ENCODE peak calls at places on chromosomes 7 and 10, in eight cellular contexts. G is A673, R is tibial nerve, V is left ventricle myocardium inferior, X is PC-3, Q is heart left ventricle, H is RWPE2, T is testis. O is an unnamed sample. For H3K27me3, the result is how much of the 10 kb centered on the place peaks cover.

GRCh38 chr7:51592822-51593221 is 276.2 kb upstream of the COBL start:
- DNase-seq in H (no peak), V (no peak), R (no peak), X (no peak), G (no peak), Q (no peak), T (no peak), O (no peak)

GRCh38 chr7:47587389-47587788 is 5.5 kb upstream of the TNS3 start:
- DNase-seq in Q (no peak), V (no peak), H (no peak), X (peak), G (no peak), R (no peak), T (no peak), O (no peak)

GRCh38 chr10:59774451-59774850 is 21.2 kb upstream of the MRLN start:
- DNase-seq in T (no peak), V (no peak), H (no peak), Q (no peak), R (no peak), G (no peak), X (no peak), O (no peak)

GRCh38 chr7:158351481-158351880 is 236.1 kb downstream of the PTPRN2 start:
- DNase-seq in Q (no peak), R (no peak), V (no peak), T (peak), H (no peak), G (no peak), X (no peak), O (no peak)

GRCh38 chr7:102044984-102045673 is 227.7 kb downstream of the CUX1 start:
- DNase-seq in V (peak), G (peak), T (peak), R (no peak), H (no peak), X (no peak), Q (no peak), O (no peak)

GRCh38 chr10:5043716-5044115 is 40.1 kb upstream of the AKR1C2 start:
- DNase-seq in Q (no peak), X (no peak), T (no peak), G (peak), H (no peak), V (no peak), R (no peak), O (no peak)

GRCh38 chr7:44293561-44294324 is 31.7 kb downstream of the CAMK2B start:
- DNase-seq in V (peak), H (no peak), T (peak), Q (peak), R (peak), G (no peak), X (no peak), O (no peak)

GRCh38 chr10:88118769-88119559 is 255.5 kb downstream of the PTEN start:
- DNase-seq in G (no peak), V (no peak), Q (no peak), R (no peak), H (no peak), T (no peak), X (no peak), O (no peak)

GRCh38 chr7:34158311-34158710 is 253.0 kb downstream of the BMPER start:
- DNase-seq in Q (no peak), H (no peak), T (no peak), V (peak), G (no peak), X (no peak), R (peak), O (no peak)

GRCh38 chr10:43160919-43161251 is 22.6 kb downstream of the CSGALNACT2 start:
- DNase-seq in Q (no peak), H (no peak), V (no peak), R (no peak), T (no peak), G (no peak), X (no peak), O (no peak)

GRCh38 chr10:63446716-63447440 is 18.9 kb downstream of the JMJD1C start:
- DNase-seq in G (no peak), T (no peak), X (no peak), R (no peak), H (no peak), V (no peak), Q (no peak), O (no peak)

GRCh38 chr7:117324940-117325339 is 2.1 kb upstream of the WNT2 start:
- DNase-seq in V (no peak), H (no peak), G (no peak), X (no peak), Q (no peak), R (no peak), T (no peak), O (no peak)

GRCh38 chr10:132117636-132118190 is 52.0 kb downstream of the JAKMIP3 start:
- DNase-seq in X (no peak), H (no peak), R (no peak), Q (peak), G (no peak), V (peak), T (no peak), O (no peak)

GRCh38 chr10:78952686-78953085 is 116.1 kb upstream of the ZMIZ1 start:
- DNase-seq in V (peak), X (no peak), G (no peak), Q (no peak), H (no peak), T (peak), R (peak), O (no peak)

GRCh38 chr7:101650579-101651081 is 21.5 kb upstream of the MYL10 start:
- DNase-seq in H (no peak), V (no peak), X (peak), G (no peak), Q (no peak), T (no peak), R (no peak), O (no peak)

GRCh38 chr10:71623098-71623985 is 96.2 kb downstream of the C10orf105 start:
- DNase-seq in H (no peak), T (peak), G (peak), Q (no peak), X (peak), V (no peak), R (no peak), O (no peak)

GRCh38 chr10:5609952-5610616 is 56.3 kb downstream of the ASB13 start:
- DNase-seq in R (no peak), H (no peak), V (no peak), X (peak), Q (peak), G (no peak), T (no peak), O (no peak)

GRCh38 chr10:127298396-127298795 is 102.0 kb upstream of the INSYN2A start:
- DNase-seq in T (no peak), R (no peak), Q (no peak), G (no peak), V (no peak), H (no peak), X (no peak), O (no peak)

GRCh38 chr7:37541810-37542443 is 93.3 kb upstream of the ELMO1 start:
- DNase-seq in Q (no peak), R (no peak), H (no peak), T (no peak), G (no peak), X (no peak), V (no peak), O (no peak)

GRCh38 chr7:13042605-13043236 is 355.3 kb downstream of the ARL4A start:
- DNase-seq in X (peak), H (no peak), T (no peak), Q (no peak), R (no peak), V (no peak), G (no peak), O (no peak)

GRCh38 chr10:14220026-14220425 is 110.7 kb downstream of the FRMD4A start:
- DNase-seq in Q (no peak), T (no peak), R (no peak), X (no peak), H (no peak), G (no peak), V (no peak), O (no peak)

GRCh38 chr10:77069020-77069419 is 568.6 kb downstream of the KCNMA1 start:
- DNase-seq in T (no peak), G (no peak), H (no peak), R (no peak), Q (no peak), X (no peak), V (no peak), O (no peak)

GRCh38 chr7:100111156-100111555 is 8.0 kb downstream of the TAF6 start:
- DNase-seq in Q (no peak), X (no peak), G (no peak), V (no peak), H (no peak), R (no peak), T (no peak), O (no peak)

GRCh38 chr7:128434413-128435310 is 21.0 kb upstream of the HILPDA start:
- DNase-seq in V (no peak), R (no peak), X (peak), G (no peak), H (no peak), T (no peak), Q (no peak), O (no peak)

GRCh38 chr10:87767253-87767652 is 50.8 kb downstream of the ATAD1 start:
- DNase-seq in Q (no peak), H (no peak), V (no peak), R (no peak), X (peak), G (peak), T (no peak), O (no peak)

GRCh38 chr10:60611291-60611747 is 167.0 kb upstream of the CDK1 start:
- DNase-seq in X (peak), G (peak), Q (no peak), R (no peak), H (peak), T (no peak), V (no peak), O (no peak)

GRCh38 chr7:91005024-91005423 is 259.2 kb upstream of the FZD1 start:
- DNase-seq in Q (peak), H (no peak), T (no peak), G (peak), X (no peak), R (no peak), V (no peak), O (no peak)

GRCh38 chr7:73832806-73833205 is 2.0 kb downstream of the CLDN4 start:
- DNase-seq in Q (no peak), V (no peak), H (no peak), X (peak), R (no peak), T (no peak), G (no peak), O (no peak)

GRCh38 chr10:114684085-114684821 is 26.2 kb upstream of the ABLIM1 start:
- DNase-seq in V (peak), G (peak), T (no peak), X (peak), R (no peak), H (no peak), Q (peak), O (no peak)

GRCh38 chr7:54419209-54419608 is 123.0 kb upstream of the VSTM2A start:
- DNase-seq in V (no peak), X (no peak), H (no peak), G (no peak), Q (peak), T (no peak), R (no peak), O (no peak)

GRCh38 chr10:118520116-118520742 is 75.2 kb downstream of the PRLHR start:
- DNase-seq in V (no peak), H (no peak), T (no peak), G (no peak), R (no peak), Q (no peak), X (no peak), O (no peak)

GRCh38 chr10:102287991-102288390 is 42.7 kb downstream of the GBF1 start:
- DNase-seq in R (no peak), G (no peak), T (no peak), V (no peak), X (no peak), H (no peak), Q (no peak), O (no peak)

GRCh38 chr10:1180071-1180730 is 124.0 kb downstream of the WDR37 start:
- DNase-seq in H (no peak), Q (peak), V (no peak), X (no peak), G (no peak), R (no peak), T (no peak), O (no peak)

DNA sequence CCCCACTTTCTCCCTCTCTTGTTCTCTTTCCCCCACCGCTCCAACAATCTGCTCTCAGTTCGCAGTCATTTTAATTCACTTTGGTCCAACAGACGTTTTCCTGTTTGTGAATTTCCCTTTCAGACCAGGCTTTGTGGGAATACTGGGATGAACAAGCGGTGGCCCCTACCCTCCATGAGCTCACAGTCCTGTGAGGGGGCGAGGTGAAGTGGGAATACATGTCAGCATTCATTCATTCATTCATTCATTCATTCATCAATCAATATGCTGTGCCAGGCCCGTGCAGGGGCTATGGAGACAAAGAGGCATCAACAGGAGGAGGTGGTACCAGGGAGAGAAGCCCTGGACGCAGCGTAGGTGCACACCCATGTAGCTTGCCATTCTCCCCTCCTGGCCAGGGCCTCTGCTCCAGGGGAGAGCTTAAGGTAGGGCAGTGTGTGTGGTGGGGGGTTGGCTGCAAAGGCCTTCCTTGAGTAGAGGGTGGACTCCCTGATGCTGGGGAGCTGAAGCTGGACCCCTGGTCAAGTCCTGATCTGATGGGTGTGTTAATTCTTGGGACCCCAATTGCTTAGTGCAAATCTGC is 16.1 kb downstream of the PRF1 start:
- DNase-seq in X (no peak), V (no peak), Q (no peak), G (no peak), T (no peak), R (no peak), H (no peak), O (no peak)
- H3K27me3 ChIP-seq in X (under half), V (under half), Q (under half), G (under half), T (under half), R (under half), H (under half), O (under half)

GRCh38 chr7:42135728-42136127 is 101.3 kb downstream of the GLI3 start:
- DNase-seq in Q (no peak), H (no peak), T (no peak), G (no peak), V (no peak), R (no peak), X (no peak), O (no peak)

GRCh38 chr7:42137941-42138340 is 99.1 kb downstream of the GLI3 start:
- DNase-seq in Q (no peak), G (no peak), H (no peak), X (no peak), T (no peak), R (no peak), V (no peak), O (no peak)

GRCh38 chr7:42137431-42137830 is 99.6 kb downstream of the GLI3 start:
- DNase-seq in G (no peak), V (no peak), H (no peak), Q (no peak), X (no peak), R (no peak), T (no peak), O (no peak)

GRCh38 chr7:42139751-42140150 is 97.3 kb downstream of the GLI3 start:
- DNase-seq in Q (no peak), H (no peak), V (no peak), X (no peak), R (no peak), T (no peak), G (no peak), O (no peak)

GRCh38 chr7:42138691-42139090 is 98.3 kb downstream of the GLI3 start:
- DNase-seq in H (no peak), V (no peak), Q (no peak), R (no peak), G (no peak), T (no peak), X (no peak), O (no peak)
- TF ChIP-seq CTCF in H (no peak), V (no peak), Q (no peak), R (no peak), G (peak), T (no peak), X (no peak), O (no peak)

GRCh38 chr10:24241536-24241935 is 32.6 kb downstream of the KIAA1217 start:
- DNase-seq in V (no peak), R (no peak), H (no peak), Q (no peak), T (no peak), G (no peak), X (no peak), O (no peak)

GRCh38 chr10:24237801-24238390 is 29.0 kb downstream of the KIAA1217 start:
- DNase-seq in V (no peak), T (peak), R (no peak), Q (no peak), X (no peak), G (no peak), H (no peak), O (no peak)

GRCh38 chr10:24240001-24240751 is 31.2 kb downstream of the KIAA1217 start:
- DNase-seq in T (no peak), V (no peak), Q (no peak), G (peak), H (no peak), R (no peak), X (no peak), O (no peak)

GRCh38 chr10:24238527-24239247 is 29.7 kb downstream of the KIAA1217 start:
- DNase-seq in T (no peak), Q (no peak), R (no peak), X (peak), G (no peak), H (no peak), V (no peak), O (no peak)

GRCh38 chr10:24239289-24239688 is 30.4 kb downstream of the KIAA1217 start:
- DNase-seq in V (no peak), T (no peak), Q (no peak), R (no peak), X (no peak), G (no peak), H (no peak), O (no peak)
- H3K4me3 ChIP-seq in V (no peak), T (no peak), Q (no peak), R (peak), X (no peak), G (no peak), H (peak), O (no peak)

GRCh38 chr10:8981277-8981676 is 926.8 kb downstream of the GATA3 start:
- DNase-seq in V (no peak), R (no peak), H (no peak), Q (no peak), G (no peak), X (no peak), T (no peak), O (no peak)
- H3K27me3 ChIP-seq in V (under half), R (under half), H (under half), Q (under half), G (under half), X (under half), T (under half), O (under half)

GRCh38 chr7:97872025-97872669 is at the start of gene ASNS:
- DNase-seq in T (peak), R (peak), Q (peak), X (peak), H (peak), V (peak), G (peak), O (peak)
- TF ChIP-seq CTCF in T (no peak), R (no peak), Q (no peak), X (no peak), H (no peak), V (no peak), G (no peak), O (no peak)

DNA sequence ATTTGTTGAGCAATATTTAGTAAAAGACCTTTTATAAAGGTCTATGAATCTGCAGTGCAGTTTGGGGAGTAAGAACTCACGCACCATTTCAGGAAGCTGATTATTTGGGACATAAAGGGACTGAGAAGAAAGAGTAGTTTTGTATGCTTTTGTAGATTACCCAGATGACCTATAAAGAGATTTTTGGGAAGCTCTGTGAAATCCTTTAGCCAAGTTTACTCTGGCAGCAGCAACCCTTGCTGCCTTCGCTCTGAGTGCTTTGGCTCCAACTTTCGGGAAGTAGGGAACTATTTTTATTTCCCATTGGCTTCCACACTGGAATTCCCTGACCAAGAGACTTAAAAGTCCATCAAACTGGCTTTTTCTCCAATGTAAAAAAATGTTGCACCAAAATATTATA is 1110.1 kb upstream of the PHF14 start:
- DNase-seq in Q (no peak), T (no peak), X (no peak), V (no peak), R (no peak), G (no peak), H (no peak), O (no peak)
- H3K4me3 ChIP-seq in Q (no peak), T (no peak), X (no peak), V (no peak), R (no peak), G (no peak), H (no peak), O (no peak)

GRCh38 chr10:101116754-101117153 is 14.3 kb upstream of the TLX1 start:
- DNase-seq in G (no peak), V (no peak), H (no peak), R (no peak), X (no peak), T (no peak), Q (no peak), O (no peak)
- H3K27me3 ChIP-seq in G (under half), V (half or more), H (under half), R (half or more), X (under half), T (under half), Q (half or more), O (under half)

GRCh38 chr7:27167916-27168264 is 2.6 kb upstream of the HOXA9 start:
- DNase-seq in X (peak), H (no peak), R (no peak), Q (no peak), T (no peak), G (no peak), V (no peak), O (no peak)

GRCh38 chr7:27166475-27167169 is 1.3 kb upstream of the HOXA9 start:
- DNase-seq in Q (peak), H (no peak), X (peak), G (no peak), V (peak), T (no peak), R (no peak), O (no peak)

GRCh38 chr7:27167170-27167505 is 1.8 kb upstream of the HOXA9 start:
- DNase-seq in G (no peak), T (no peak), V (peak), Q (peak), R (no peak), H (no peak), X (peak), O (no peak)

GRCh38 chr7:27169658-27170493 is 4.2 kb downstream of the HOXA10 start:
- DNase-seq in H (peak), V (peak), X (peak), Q (peak), G (no peak), T (no peak), R (peak), O (no peak)

DNA sequence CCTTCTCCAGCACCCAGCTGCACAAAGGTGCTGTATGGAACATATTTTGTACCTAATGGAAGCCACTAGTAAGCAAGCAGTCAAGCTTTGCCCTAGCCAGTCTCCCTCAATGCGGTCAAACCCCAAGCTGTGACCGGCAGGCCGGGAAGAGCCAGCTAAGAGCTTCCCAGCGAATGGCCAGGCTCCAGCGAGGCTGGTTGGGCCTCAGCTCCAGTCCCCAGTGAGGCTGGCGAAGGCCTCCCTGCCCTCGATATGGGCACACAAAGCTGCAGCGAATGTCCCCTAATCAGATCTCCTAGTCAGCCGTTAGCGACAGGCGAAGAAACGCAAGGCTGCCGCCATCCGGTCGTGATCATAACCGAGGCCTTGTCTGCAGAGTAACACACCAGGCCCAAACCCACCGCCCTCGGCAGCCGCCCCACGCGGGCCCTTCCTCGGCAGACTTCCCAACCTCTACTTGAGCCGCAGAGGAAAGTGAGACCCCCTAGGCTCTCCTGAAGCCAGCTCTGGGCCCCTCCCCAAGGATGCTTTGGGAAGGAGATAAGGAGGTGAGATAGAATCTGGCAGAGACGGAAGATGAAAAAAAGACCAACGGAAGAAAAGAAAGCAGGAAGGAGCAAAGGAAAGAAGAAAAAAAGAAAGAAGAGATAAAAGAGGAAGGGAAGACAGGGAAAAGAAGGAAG is 3.1 kb upstream of the HOXA9 start:
- DNase-seq in V (peak), H (no peak), G (no peak), T (no peak), Q (peak), X (peak), R (no peak), O (no peak)
- TF ChIP-seq CTCF in V (no peak), H (peak), G (no peak), T (no peak), Q (no peak), X (peak), R (no peak), O (no peak)

O was measured in GM06990.